ENCODE peak calls at places on chromosome 1, in ten cellular contexts. X is A549; Y is ELR; K is amniotic stem cell; V is stimulated activated CD4-positive, alpha-beta T cell treated with anti-CD3 and anti-CD28 coated beads, Interleukin-4, amount 100 ng/mL, for 4 hours; L is fibroblast of lung; M is T-cell; E is NCI-H345; W is GM03348; Q is T-helper 2 cell. A is an unnamed sample.

GRCh38 chr1:9410737-9411297 is 118.1 kb downstream of the SPSB1 start:
- DNase-seq in X (peak), Y (peak), K (no peak), V (no peak), L (peak), M (no peak), E (no peak), W (peak), Q (no peak), A (no peak)

GRCh38 chr1:176987016-176987415 is 177.5 kb downstream of the ASTN1 start:
- DNase-seq in X (no peak), Y (no peak), K (no peak), V (no peak), L (peak), M (no peak), E (no peak), W (no peak), Q (no peak), A (no peak)

GRCh38 chr1:94543893-94544635 is 2.5 kb upstream of the F3 start:
- DNase-seq in X (no peak), Y (peak), K (no peak), V (no peak), L (peak), M (no peak), E (no peak), W (peak), Q (no peak), A (no peak)

GRCh38 chr1:163924041-163924440 is 602.3 kb downstream of the NUF2 start:
- DNase-seq in X (no peak), Y (no peak), K (no peak), V (no peak), L (no peak), M (no peak), E (no peak), W (no peak), Q (no peak), A (no peak)

GRCh38 chr1:153397056-153397923 is 6.4 kb upstream of the S100A8 start:
- DNase-seq in X (no peak), Y (no peak), K (no peak), V (no peak), L (no peak), M (no peak), E (no peak), W (no peak), Q (no peak), A (no peak)

GRCh38 chr1:111908222-111908621 is 81.2 kb downstream of the KCND3 start:
- DNase-seq in X (no peak), Y (no peak), K (no peak), V (no peak), L (no peak), M (no peak), E (no peak), W (no peak), Q (no peak), A (no peak)

GRCh38 chr1:110463695-110464094 is 12.7 kb downstream of the PROK1 start:
- DNase-seq in X (no peak), Y (peak), K (no peak), V (no peak), L (no peak), M (no peak), E (no peak), W (no peak), Q (no peak), A (no peak)

GRCh38 chr1:181166377-181167196 is 78.1 kb downstream of the IER5 start:
- DNase-seq in X (peak), Y (peak), K (peak), V (peak), L (peak), M (peak), E (peak), W (peak), Q (peak), A (peak)

GRCh38 chr1:23369335-23370013 is at the start of gene ZNF436:
- DNase-seq in X (peak), Y (peak), K (peak), V (peak), L (peak), M (peak), E (peak), W (peak), Q (no peak), A (no peak)

GRCh38 chr1:109792056-109792831 is 28.5 kb upstream of the EPS8L3 start:
- DNase-seq in X (peak), Y (peak), K (peak), V (no peak), L (peak), M (no peak), E (no peak), W (peak), Q (no peak), A (no peak)

GRCh38 chr1:227754958-227755357 is 19.7 kb downstream of the SNAP47 start:
- DNase-seq in X (no peak), Y (no peak), K (no peak), V (no peak), L (no peak), M (no peak), E (no peak), W (no peak), Q (no peak), A (no peak)

GRCh38 chr1:27968692-27969091 is 8.9 kb downstream of the XKR8 start:
- DNase-seq in X (peak), Y (peak), K (peak), V (no peak), L (peak), M (no peak), E (no peak), W (peak), Q (no peak), A (no peak)

A was measured in activated B cell treated with CpG ODN at 0.5 μM for 24 hours.